ENCODE peak calls at places on chromosomes 7 and 10, in four cellular contexts. One of them, this sample, is unnamed.

GRCh38 chr7:76390092-76390491 is 19.4 kb downstream of the SSC4D start:
- ATAC-seq in stimulated activated effector memory CD8-positive, alpha-beta T cell treated with anti-CD3 and anti-CD28 coated beads, Interleukin-12 subunit alpha, Interleukin-12 subunit beta, amount 100 ng/mL, for 72 hours: no peak
- ATAC-seq in omental fat pad: no peak
- ATAC-seq in lower lobe of right lung: no peak
- ATAC-seq in this sample: no peak

GRCh38 chr7:39219869-39220268 is 242.2 kb downstream of the POU6F2 start:
- ATAC-seq in stimulated activated effector memory CD8-positive, alpha-beta T cell treated with anti-CD3 and anti-CD28 coated beads, Interleukin-12 subunit alpha, Interleukin-12 subunit beta, amount 100 ng/mL, for 72 hours: no peak
- ATAC-seq in omental fat pad: no peak
- ATAC-seq in lower lobe of right lung: no peak
- ATAC-seq in this sample: no peak

GRCh38 chr10:35992107-35992506 is 350.0 kb upstream of the FZD8 start:
- ATAC-seq in stimulated activated effector memory CD8-positive, alpha-beta T cell treated with anti-CD3 and anti-CD28 coated beads, Interleukin-12 subunit alpha, Interleukin-12 subunit beta, amount 100 ng/mL, for 72 hours: no peak
- ATAC-seq in omental fat pad: no peak
- ATAC-seq in lower lobe of right lung: no peak
- ATAC-seq in this sample: no peak

GRCh38 chr7:113810108-113810748 is 108.6 kb downstream of the PPP1R3A start:
- ATAC-seq in stimulated activated effector memory CD8-positive, alpha-beta T cell treated with anti-CD3 and anti-CD28 coated beads, Interleukin-12 subunit alpha, Interleukin-12 subunit beta, amount 100 ng/mL, for 72 hours: peak
- ATAC-seq in omental fat pad: no peak
- ATAC-seq in lower lobe of right lung: no peak
- ATAC-seq in this sample: no peak

GRCh38 chr10:50224330-50224952 is 26.9 kb downstream of the ASAH2 start:
- ATAC-seq in stimulated activated effector memory CD8-positive, alpha-beta T cell treated with anti-CD3 and anti-CD28 coated beads, Interleukin-12 subunit alpha, Interleukin-12 subunit beta, amount 100 ng/mL, for 72 hours: peak
- ATAC-seq in omental fat pad: no peak
- ATAC-seq in lower lobe of right lung: peak
- ATAC-seq in this sample: no peak

GRCh38 chr7:54179321-54180029 is 362.7 kb upstream of the VSTM2A start:
- ATAC-seq in stimulated activated effector memory CD8-positive, alpha-beta T cell treated with anti-CD3 and anti-CD28 coated beads, Interleukin-12 subunit alpha, Interleukin-12 subunit beta, amount 100 ng/mL, for 72 hours: no peak
- ATAC-seq in omental fat pad: no peak
- ATAC-seq in lower lobe of right lung: no peak
- ATAC-seq in this sample: no peak

GRCh38 chr10:95248989-95249388 is 41.8 kb downstream of the PDLIM1 start:
- ATAC-seq in stimulated activated effector memory CD8-positive, alpha-beta T cell treated with anti-CD3 and anti-CD28 coated beads, Interleukin-12 subunit alpha, Interleukin-12 subunit beta, amount 100 ng/mL, for 72 hours: no peak
- ATAC-seq in omental fat pad: no peak
- ATAC-seq in lower lobe of right lung: peak
- ATAC-seq in this sample: peak

GRCh38 chr10:30857803-30858202 is 173.9 kb downstream of the ZNF438 start:
- ATAC-seq in stimulated activated effector memory CD8-positive, alpha-beta T cell treated with anti-CD3 and anti-CD28 coated beads, Interleukin-12 subunit alpha, Interleukin-12 subunit beta, amount 100 ng/mL, for 72 hours: no peak
- ATAC-seq in omental fat pad: peak
- ATAC-seq in lower lobe of right lung: peak
- ATAC-seq in this sample: peak

GRCh38 chr7:44793919-44794715 is 2.4 kb upstream of the PPIA start:
- ATAC-seq in stimulated activated effector memory CD8-positive, alpha-beta T cell treated with anti-CD3 and anti-CD28 coated beads, Interleukin-12 subunit alpha, Interleukin-12 subunit beta, amount 100 ng/mL, for 72 hours: no peak
- ATAC-seq in omental fat pad: no peak
- ATAC-seq in lower lobe of right lung: no peak
- ATAC-seq in this sample: no peak

GRCh38 chr7:76062254-76062653 is 14.3 kb downstream of the MDH2 start:
- ATAC-seq in stimulated activated effector memory CD8-positive, alpha-beta T cell treated with anti-CD3 and anti-CD28 coated beads, Interleukin-12 subunit alpha, Interleukin-12 subunit beta, amount 100 ng/mL, for 72 hours: no peak
- ATAC-seq in omental fat pad: no peak
- ATAC-seq in lower lobe of right lung: no peak
- ATAC-seq in this sample: no peak

GRCh38 chr10:102038410-102038809 is 17.6 kb downstream of the ARMH3 start:
- ATAC-seq in stimulated activated effector memory CD8-positive, alpha-beta T cell treated with anti-CD3 and anti-CD28 coated beads, Interleukin-12 subunit alpha, Interleukin-12 subunit beta, amount 100 ng/mL, for 72 hours: no peak
- ATAC-seq in omental fat pad: no peak
- ATAC-seq in lower lobe of right lung: no peak
- ATAC-seq in this sample: no peak

GRCh38 chr7:131829911-131830310 is 273.5 kb upstream of the PODXL start:
- ATAC-seq in stimulated activated effector memory CD8-positive, alpha-beta T cell treated with anti-CD3 and anti-CD28 coated beads, Interleukin-12 subunit alpha, Interleukin-12 subunit beta, amount 100 ng/mL, for 72 hours: no peak
- ATAC-seq in omental fat pad: no peak
- ATAC-seq in lower lobe of right lung: no peak
- ATAC-seq in this sample: no peak